ENCODE peak calls at places on chromosomes 1 and 21, in four cellular contexts. K is neural progenitor cell, H is endodermal cell, O is SK-N-SH. G is an unnamed sample.

GRCh38 chr21:15815285-15815684 is 85.5 kb downstream of the USP25 start:
- DNase-seq in K (no peak), H (no peak), O (no peak), G (no peak)

GRCh38 chr21:14675774-14676530 is 129.8 kb upstream of the SAMSN1 start:
- DNase-seq in K (no peak), H (no peak), O (no peak), G (no peak)

GRCh38 chr1:64248065-64248464 is 44.6 kb downstream of the UBE2U start:
- DNase-seq in K (no peak), H (no peak), O (no peak), G (no peak)

GRCh38 chr1:177021741-177022140 is 142.8 kb downstream of the ASTN1 start:
- DNase-seq in K (no peak), H (no peak), O (no peak), G (no peak)

GRCh38 chr21:34526618-34527290 is 14.7 kb upstream of the KCNE1 start:
- DNase-seq in K (peak; percentile 67), H (peak; percentile 82), O (no peak), G (peak; percentile 98)

GRCh38 chr1:42480921-42481320 is 17.8 kb downstream of the CCDC30 start:
- DNase-seq in K (no peak), H (no peak), O (no peak), G (no peak)

GRCh38 chr1:16122361-16122881 is 33.4 kb downstream of the EPHA2 start:
- DNase-seq in K (no peak), H (peak; percentile 78), O (no peak), G (no peak)

GRCh38 chr1:63723618-63724017 is 50.2 kb upstream of the ROR1 start:
- DNase-seq in K (peak; percentile 41), H (no peak), O (no peak), G (no peak)

GRCh38 chr1:156931974-156932710 is 11.7 kb downstream of the LRRC71 start:
- DNase-seq in K (no peak), H (no peak), O (no peak), G (no peak)

GRCh38 chr1:237031480-237031879 is 10.5 kb upstream of the RYR2 start:
- DNase-seq in K (no peak), H (no peak), O (no peak), G (no peak)

GRCh38 chr1:67230539-67230938 is 64.3 kb downstream of the IL23R start:
- DNase-seq in K (no peak), H (no peak), O (no peak), G (no peak)

GRCh38 chr1:154157520-154158306 is 2.8 kb upstream of the NUP210L start:
- DNase-seq in K (peak; percentile 7), H (no peak), O (no peak), G (no peak)

GRCh38 chr1:240888039-240888786 is 276.3 kb upstream of the GREM2 start:
- DNase-seq in K (peak; percentile 65), H (peak; percentile 91), O (peak; percentile 62), G (peak; percentile 8)

GRCh38 chr1:18807334-18808063 is 52.0 kb downstream of the TAS1R2 start:
- DNase-seq in K (no peak), H (no peak), O (no peak), G (no peak)

GRCh38 chr1:207823531-207823879 is 71.7 kb downstream of the CD46 start:
- DNase-seq in K (no peak), H (no peak), O (no peak), G (no peak)
- H3K9ac ChIP-seq in K (no peak overlapping the region), H (no peak overlapping the region), O (no peak overlapping the region), G (peak overlapping the region; percentile 93)

GRCh38 chr1:205391386-205391785 is 30.5 kb downstream of the LEMD1 start:
- DNase-seq in K (no peak), H (peak; percentile 29), O (no peak), G (no peak)

GRCh38 chr1:205382561-205382960 is 25.8 kb upstream of the KLHDC8A start:
- DNase-seq in K (no peak), H (no peak), O (no peak), G (no peak)

GRCh38 chr1:205392650-205393049 is 29.2 kb downstream of the LEMD1 start:
- DNase-seq in K (no peak), H (no peak), O (no peak), G (no peak)

DNA sequence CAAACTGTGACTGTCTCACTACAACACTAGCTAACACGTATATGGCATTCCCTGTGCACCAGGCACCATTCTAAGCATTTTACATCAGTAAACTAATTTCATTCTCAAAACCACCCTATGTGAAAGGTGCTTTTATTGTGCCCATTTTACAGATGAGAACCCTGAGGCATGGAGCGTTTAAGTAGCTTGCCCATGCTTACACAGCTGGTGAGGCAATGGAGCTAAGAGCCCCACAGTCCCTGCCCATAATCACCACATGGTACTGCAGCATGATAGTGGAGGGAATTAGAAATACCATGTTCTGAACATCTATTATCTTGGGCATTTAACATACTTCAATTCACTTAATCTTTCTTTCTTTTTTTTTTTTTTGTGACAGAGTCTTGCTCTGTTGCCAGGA is 31.1 kb upstream of the KLHDC8A start:
- DNase-seq in K (no peak), H (peak; percentile 17), O (no peak), G (no peak)
- H3K4me1 ChIP-seq in K (peaks cover 16% of the 10 kb centered on the region), H (no peaks in the 10 kb centered on the region), O (no peaks in the 10 kb centered on the region), G (no peaks in the 10 kb centered on the region)

DNA sequence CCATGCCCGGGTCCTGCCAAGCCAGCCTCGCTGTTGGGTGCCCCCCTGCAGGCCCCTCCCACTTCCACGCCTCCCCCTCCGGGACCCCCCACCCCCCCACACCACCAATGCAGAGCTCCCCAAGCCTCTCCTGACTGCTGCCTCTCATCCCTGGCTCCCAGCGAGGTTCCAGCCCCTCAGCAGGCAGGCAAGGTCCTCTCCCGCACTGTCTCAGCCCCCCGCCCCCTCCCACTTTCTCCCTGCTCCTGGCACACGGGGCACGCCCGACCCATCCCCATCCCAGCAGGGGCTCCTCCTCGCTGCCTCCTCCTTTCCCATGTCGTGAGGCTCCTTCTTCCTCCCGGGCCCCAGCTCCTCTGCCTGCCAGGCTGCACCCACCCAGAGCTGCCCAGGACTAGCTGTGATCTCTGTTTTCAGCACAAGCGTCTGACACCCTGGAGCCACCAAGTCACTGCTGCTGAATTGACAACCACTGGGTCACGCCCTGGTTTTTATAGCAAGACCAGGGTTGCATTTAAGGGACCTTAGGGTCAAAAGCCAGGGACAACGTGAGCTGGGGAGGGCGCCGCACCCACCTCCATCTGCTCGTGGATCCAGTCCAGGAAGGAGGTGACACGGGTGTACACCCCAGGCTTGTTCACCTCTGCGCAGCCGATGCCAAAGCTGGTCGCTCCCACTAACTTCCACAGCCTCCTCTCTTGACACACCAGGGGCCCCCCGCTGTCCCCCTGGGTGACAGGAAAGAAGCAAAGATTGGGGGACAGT is 9.0 kb upstream of the TFF1 start:
- DNase-seq in K (peak; percentile 21), H (peak; percentile 67), O (no peak), G (no peak)
- H3K9ac ChIP-seq in K (no peak overlapping the region), H (no peak overlapping the region), O (no peak overlapping the region), G (no peak overlapping the region)

DNA sequence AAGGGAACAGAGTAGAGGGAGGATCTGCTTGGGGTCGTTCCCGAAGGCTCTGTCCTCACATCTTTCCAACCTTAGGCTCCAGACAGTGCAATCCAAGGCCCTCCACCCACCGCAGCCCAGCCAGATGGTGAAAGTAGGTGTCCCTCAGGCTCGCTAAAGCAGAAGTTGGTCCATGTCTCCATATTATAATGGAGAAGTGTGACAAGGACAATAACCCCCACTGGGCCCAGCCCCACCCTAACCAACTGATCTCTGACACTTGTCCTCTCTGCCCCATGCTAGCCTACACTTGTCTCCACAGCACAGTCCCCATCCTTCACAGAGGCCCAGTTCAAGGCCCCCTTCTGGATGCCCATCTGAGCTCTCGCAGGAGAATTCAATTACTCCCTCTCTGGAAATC is 48.7 kb downstream of the DMAP1 start:
- DNase-seq in K (no peak), H (no peak), O (no peak), G (no peak)
- H3K4me1 ChIP-seq in K (peaks cover 32% of the 10 kb centered on the region), H (peaks cover 19% of the 10 kb centered on the region), O (no peaks in the 10 kb centered on the region), G (peaks cover 3% of the 10 kb centered on the region)

GRCh38 chr1:150152772-150153461 is 3.2 kb downstream of the PLEKHO1 start:
- DNase-seq in K (no peak), H (no peak), O (no peak), G (peak; percentile 26)
- H3K9ac ChIP-seq in K (no peak overlapping the region), H (no peak overlapping the region), O (no peak overlapping the region), G (peak overlapping the region; percentile 63)